ENCODE peak calls at places on chromosomes 4 and X, in six cellular contexts. One of them, this sample, is unnamed.

GRCh38 chr4:149203256-149204001 is 612.2 kb downstream of the IQCM start:
- DNase-seq in K562: no peak
- DNase-seq in GM12891: no peak
- DNase-seq in HepG2: no peak
- DNase-seq in H1: no peak
- DNase-seq in GM12878: no peak
- DNase-seq in this sample: no peak

GRCh38 chr4:101345596-101346311 is 1.6 kb downstream of the PPP3CA start:
- DNase-seq in K562: peak
- DNase-seq in GM12891: peak
- DNase-seq in HepG2: peak
- DNase-seq in H1: no peak
- DNase-seq in GM12878: no peak
- DNase-seq in this sample: peak

GRCh38 chrX:31266172-31267076 is 194.6 kb upstream of the FTHL17 start:
- DNase-seq in K562: peak
- DNase-seq in GM12891: peak
- DNase-seq in HepG2: peak
- DNase-seq in H1: no peak
- DNase-seq in GM12878: no peak
- DNase-seq in this sample: peak

GRCh38 chr4:86233681-86234080 is 126.2 kb downstream of the MAPK10 start:
- DNase-seq in K562: no peak
- DNase-seq in GM12891: no peak
- DNase-seq in HepG2: no peak
- DNase-seq in H1: no peak
- DNase-seq in GM12878: no peak
- DNase-seq in this sample: no peak

GRCh38 chr4:183989471-183989870 is 84.4 kb downstream of the STOX2 start:
- DNase-seq in K562: no peak
- DNase-seq in GM12891: no peak
- DNase-seq in HepG2: no peak
- DNase-seq in H1: no peak
- DNase-seq in GM12878: no peak
- DNase-seq in this sample: no peak

GRCh38 chr4:121554377-121554776 is 142.4 kb downstream of the ANXA5 start:
- DNase-seq in K562: no peak
- DNase-seq in GM12891: no peak
- DNase-seq in HepG2: no peak
- DNase-seq in H1: no peak
- DNase-seq in GM12878: no peak
- DNase-seq in this sample: no peak

GRCh38 chr4:77917601-77918000 is 55.0 kb downstream of the MRPL1 start:
- DNase-seq in K562: no peak
- DNase-seq in GM12891: no peak
- DNase-seq in HepG2: no peak
- DNase-seq in H1: no peak
- DNase-seq in GM12878: no peak
- DNase-seq in this sample: no peak

GRCh38 chr4:2732526-2732925 is 23.6 kb downstream of the TNIP2 start:
- DNase-seq in K562: no peak
- DNase-seq in GM12891: no peak
- DNase-seq in HepG2: no peak
- DNase-seq in H1: no peak
- DNase-seq in GM12878: no peak
- DNase-seq in this sample: no peak

GRCh38 chr4:88283661-88284377 is 542 bp downstream of the PPM1K start:
- DNase-seq in K562: peak
- DNase-seq in GM12891: peak
- DNase-seq in HepG2: peak
- DNase-seq in H1: no peak
- DNase-seq in GM12878: no peak
- DNase-seq in this sample: peak

GRCh38 chrX:17768997-17769396 is 31.7 kb downstream of the SCML1 start:
- DNase-seq in K562: no peak
- DNase-seq in GM12891: no peak
- DNase-seq in HepG2: no peak
- DNase-seq in H1: no peak
- DNase-seq in GM12878: no peak
- DNase-seq in this sample: no peak

GRCh38 chr4:84690481-84690880 is 107.6 kb downstream of the CDS1 start:
- DNase-seq in K562: no peak
- DNase-seq in GM12891: no peak
- DNase-seq in HepG2: no peak
- DNase-seq in H1: no peak
- DNase-seq in GM12878: no peak
- DNase-seq in this sample: no peak

GRCh38 chr4:46389301-46389761 is 597 bp downstream of the GABRA2 start:
- DNase-seq in K562: no peak
- DNase-seq in GM12891: no peak
- DNase-seq in HepG2: peak
- DNase-seq in H1: no peak
- DNase-seq in GM12878: no peak
- DNase-seq in this sample: no peak

GRCh38 chr4:787561-787981 is 38.4 kb downstream of the CPLX1 start:
- DNase-seq in K562: no peak
- DNase-seq in GM12891: no peak
- DNase-seq in HepG2: no peak
- DNase-seq in H1: no peak
- DNase-seq in GM12878: no peak
- DNase-seq in this sample: no peak

GRCh38 chr4:82247629-82248028 is 126.2 kb downstream of the HNRNPD start:
- DNase-seq in K562: no peak
- DNase-seq in GM12891: no peak
- DNase-seq in HepG2: no peak
- DNase-seq in H1: no peak
- DNase-seq in GM12878: no peak
- DNase-seq in this sample: no peak

GRCh38 chrX:17355976-17356375 is 19.0 kb upstream of the NHS start:
- DNase-seq in K562: no peak
- DNase-seq in GM12891: no peak
- DNase-seq in HepG2: no peak
- DNase-seq in H1: no peak
- DNase-seq in GM12878: no peak
- DNase-seq in this sample: no peak

GRCh38 chr4:552059-552458 is 24.0 kb downstream of the TMEM271 start:
- DNase-seq in K562: no peak
- DNase-seq in GM12891: no peak
- DNase-seq in HepG2: no peak
- DNase-seq in H1: no peak
- DNase-seq in GM12878: no peak
- DNase-seq in this sample: no peak

GRCh38 chr4:141802324-141802723 is 165.9 kb downstream of the IL15 start:
- DNase-seq in K562: no peak
- DNase-seq in GM12891: no peak
- DNase-seq in HepG2: no peak
- DNase-seq in H1: no peak
- DNase-seq in GM12878: no peak
- DNase-seq in this sample: no peak

GRCh38 chr4:1359976-1360375 is 13.0 kb downstream of the UVSSA start:
- DNase-seq in K562: no peak
- DNase-seq in GM12891: no peak
- DNase-seq in HepG2: no peak
- DNase-seq in H1: no peak
- DNase-seq in GM12878: no peak
- DNase-seq in this sample: no peak

GRCh38 chr4:119729815-119730643 is 101.4 kb upstream of the PDE5A start:
- DNase-seq in K562: no peak
- DNase-seq in GM12891: no peak
- DNase-seq in HepG2: peak
- DNase-seq in H1: no peak
- DNase-seq in GM12878: no peak
- DNase-seq in this sample: no peak

GRCh38 chrX:153650959-153651358 is 4.0 kb downstream of the DUSP9 start:
- DNase-seq in K562: no peak
- DNase-seq in GM12891: no peak
- DNase-seq in HepG2: no peak
- DNase-seq in H1: no peak
- DNase-seq in GM12878: no peak
- DNase-seq in this sample: no peak

GRCh38 chr4:24550773-24551172 is 33.6 kb downstream of the DHX15 start:
- DNase-seq in K562: no peak
- DNase-seq in GM12891: no peak
- DNase-seq in HepG2: no peak
- DNase-seq in H1: no peak
- DNase-seq in GM12878: no peak
- DNase-seq in this sample: no peak

DNA sequence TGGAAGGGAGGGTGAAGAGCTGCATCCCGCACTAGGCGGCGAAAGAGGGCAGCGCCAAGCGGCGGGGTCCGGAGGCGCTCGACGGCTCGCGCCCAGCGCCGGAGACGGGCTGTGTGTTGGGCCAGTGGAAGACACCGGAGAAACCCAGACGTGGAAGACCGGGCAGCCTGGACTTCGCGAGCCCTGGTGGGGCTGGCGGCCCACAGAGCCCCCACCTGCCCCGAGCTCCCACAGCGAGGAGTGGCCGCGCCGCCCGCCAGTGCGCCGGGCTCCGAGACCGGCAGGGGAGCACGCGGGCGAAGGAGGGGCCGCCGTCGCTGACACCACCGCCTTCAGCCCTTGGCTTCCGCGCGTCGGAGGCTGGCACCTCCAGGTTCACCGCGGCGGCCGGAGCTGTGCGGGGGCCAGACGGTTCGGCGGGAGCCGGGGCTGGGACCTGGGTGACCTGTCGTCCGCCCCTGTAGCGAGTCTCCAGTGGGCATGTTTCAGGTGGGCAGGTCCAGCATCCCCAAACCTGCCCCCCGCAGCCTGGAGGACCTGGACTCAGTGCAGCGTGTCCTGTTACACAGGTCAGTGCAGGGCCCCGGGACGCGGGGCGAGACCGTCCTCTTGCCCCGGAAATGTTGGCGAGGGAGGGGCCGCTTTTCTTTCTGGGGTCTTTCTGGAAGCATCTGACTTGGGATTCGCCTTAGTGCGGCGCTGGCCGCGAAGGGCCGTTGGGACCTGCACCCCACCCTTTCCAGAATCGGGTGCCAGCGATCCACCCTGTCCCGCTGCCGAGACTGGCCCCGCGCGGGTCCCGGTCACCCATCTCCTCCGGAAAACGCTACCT is 9.6 kb upstream of the INTU start:
- DNase-seq in K562: no peak
- DNase-seq in GM12891: no peak
- DNase-seq in HepG2: peak
- DNase-seq in H1: no peak
- DNase-seq in GM12878: no peak
- DNase-seq in this sample: peak
- TF ChIP-seq TAF1 in K562: no peak
- TF ChIP-seq TAF1 in GM12891: no peak
- TF ChIP-seq TAF1 in HepG2: no peak
- TF ChIP-seq TAF1 in H1: peak
- TF ChIP-seq TAF1 in GM12878: no peak
- TF ChIP-seq TAF1 in this sample: no peak

GRCh38 chr4:113882668-113883067 is 96.8 kb downstream of the ARSJ start:
- DNase-seq in K562: no peak
- DNase-seq in GM12891: no peak
- DNase-seq in HepG2: no peak
- DNase-seq in H1: no peak
- DNase-seq in GM12878: no peak
- DNase-seq in this sample: no peak
- TF ChIP-seq POLR2AphosphoS5 in K562: no peak
- TF ChIP-seq POLR2AphosphoS5 in GM12891: no peak
- TF ChIP-seq POLR2AphosphoS5 in HepG2: no peak
- TF ChIP-seq POLR2AphosphoS5 in H1: no peak
- TF ChIP-seq POLR2AphosphoS5 in GM12878: no peak
- TF ChIP-seq POLR2AphosphoS5 in this sample: no peak

DNA sequence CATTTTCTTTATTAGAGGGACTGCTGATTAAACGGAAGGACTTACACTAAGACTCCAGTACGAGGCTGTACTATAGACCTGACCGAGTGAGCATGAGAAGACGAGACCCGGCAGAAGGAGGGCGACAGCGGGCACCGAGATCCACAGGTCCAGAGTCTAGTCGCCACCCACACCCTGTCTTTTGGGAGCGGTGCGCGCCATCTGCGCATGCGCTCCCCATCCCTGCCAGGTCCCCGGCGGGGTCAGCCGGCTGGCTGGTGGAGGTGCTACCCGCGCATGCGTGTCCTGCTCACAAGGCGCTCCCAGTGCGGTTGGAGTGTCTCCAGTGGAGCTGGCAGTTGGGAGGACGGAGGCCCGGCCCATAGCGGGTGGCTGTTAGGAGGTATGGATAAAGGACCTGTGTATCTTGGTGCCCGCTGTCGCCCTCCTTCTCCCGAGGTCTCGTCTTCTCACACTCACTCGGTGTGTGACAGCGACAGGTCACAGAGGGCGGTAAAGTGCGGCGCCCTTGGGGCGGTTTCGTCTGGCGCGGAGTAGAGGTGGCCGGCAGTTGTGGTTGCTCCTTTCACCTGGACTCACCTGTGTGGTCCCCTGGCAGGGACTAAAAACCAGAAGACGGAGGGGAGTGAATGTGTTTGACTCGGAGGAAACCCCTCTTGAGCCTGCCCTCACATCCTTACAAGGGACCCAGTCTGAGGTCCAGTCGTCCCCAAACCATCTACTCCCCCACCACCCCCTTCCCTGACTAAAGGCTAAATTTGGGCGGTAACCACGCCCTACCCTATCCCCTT is 7.6 kb upstream of the HSD17B10 start:
- DNase-seq in K562: no peak
- DNase-seq in GM12891: peak
- DNase-seq in HepG2: peak
- DNase-seq in H1: no peak
- DNase-seq in GM12878: peak
- DNase-seq in this sample: peak
- TF ChIP-seq POLR2A in K562: no peak
- TF ChIP-seq POLR2A in GM12891: no peak
- TF ChIP-seq POLR2A in HepG2: no peak
- TF ChIP-seq POLR2A in H1: no peak
- TF ChIP-seq POLR2A in GM12878: peak
- TF ChIP-seq POLR2A in this sample: no peak

GRCh38 chr4:152434011-152434410 is 101.9 kb downstream of the FBXW7 start:
- DNase-seq in K562: no peak
- DNase-seq in GM12891: no peak
- DNase-seq in HepG2: no peak
- DNase-seq in H1: no peak
- DNase-seq in GM12878: no peak
- DNase-seq in this sample: no peak

GRCh38 chr4:152431784-152432183 is 104.1 kb downstream of the FBXW7 start:
- DNase-seq in K562: no peak
- DNase-seq in GM12891: no peak
- DNase-seq in HepG2: no peak
- DNase-seq in H1: no peak
- DNase-seq in GM12878: no peak
- DNase-seq in this sample: no peak

GRCh38 chr4:152436384-152436783 is 99.5 kb downstream of the FBXW7 start:
- DNase-seq in K562: no peak
- DNase-seq in GM12891: no peak
- DNase-seq in HepG2: no peak
- DNase-seq in H1: no peak
- DNase-seq in GM12878: no peak
- DNase-seq in this sample: no peak

DNA sequence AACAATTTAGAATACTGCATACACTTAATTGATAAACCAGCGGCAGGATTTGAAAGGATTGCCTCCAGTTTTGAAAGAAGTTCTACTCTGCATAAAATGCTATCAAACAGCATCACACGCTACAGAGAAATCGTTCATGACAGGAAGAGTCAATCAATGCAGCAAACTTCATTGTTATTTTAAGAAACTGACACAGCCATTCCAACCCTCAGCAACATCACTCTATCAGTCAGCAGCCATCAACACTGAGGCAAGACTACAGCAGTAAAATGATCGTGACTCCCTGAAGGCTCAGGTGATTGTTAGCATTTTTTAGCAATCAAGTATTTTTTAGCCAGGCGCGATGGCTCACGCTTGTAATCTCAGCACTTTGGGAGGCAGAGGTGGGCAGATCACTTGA is 98.3 kb downstream of the FBXW7 start:
- DNase-seq in K562: no peak
- DNase-seq in GM12891: no peak
- DNase-seq in HepG2: no peak
- DNase-seq in H1: no peak
- DNase-seq in GM12878: no peak
- DNase-seq in this sample: no peak
- TF ChIP-seq TAF1 in K562: no peak
- TF ChIP-seq TAF1 in GM12891: no peak
- TF ChIP-seq TAF1 in HepG2: no peak
- TF ChIP-seq TAF1 in H1: no peak
- TF ChIP-seq TAF1 in GM12878: no peak
- TF ChIP-seq TAF1 in this sample: no peak

This sample was measured in GM12892.